ENCODE peak calls at places on chromosomes 16 and 17, in seven cellular contexts. One of them, this sample, is unnamed.

GRCh38 chr17:45729284-45729907 is 54.7 kb upstream of the CRHR1 start:
- DNase-seq in Right ventricle myocardium superior: no peak
- DNase-seq in non-pigmented ciliary epithelial cell: no peak
- DNase-seq in frontal cortex: no peak
- DNase-seq in naive thymus-derived CD8-positive, alpha-beta T cell: no peak
- DNase-seq in fibroblast of mammary gland: no peak
- DNase-seq in mesothelial cell of epicardium: no peak
- DNase-seq in this sample: peak

GRCh38 chr17:10135539-10136257 is 62.7 kb downstream of the GAS7 start:
- DNase-seq in naive thymus-derived CD8-positive, alpha-beta T cell: no peak
- DNase-seq in frontal cortex: no peak
- DNase-seq in Right ventricle myocardium superior: peak
- DNase-seq in non-pigmented ciliary epithelial cell: no peak
- DNase-seq in mesothelial cell of epicardium: no peak
- DNase-seq in fibroblast of mammary gland: peak
- DNase-seq in this sample: no peak

GRCh38 chr16:50591800-50592771 is 43.9 kb downstream of the NKD1 start:
- DNase-seq in non-pigmented ciliary epithelial cell: no peak
- DNase-seq in naive thymus-derived CD8-positive, alpha-beta T cell: no peak
- DNase-seq in Right ventricle myocardium superior: peak
- DNase-seq in frontal cortex: peak
- DNase-seq in fibroblast of mammary gland: no peak
- DNase-seq in mesothelial cell of epicardium: peak
- DNase-seq in this sample: no peak

GRCh38 chr16:88688013-88688778 is 1.9 kb upstream of the SNAI3 start:
- DNase-seq in Right ventricle myocardium superior: no peak
- DNase-seq in fibroblast of mammary gland: no peak
- DNase-seq in mesothelial cell of epicardium: no peak
- DNase-seq in naive thymus-derived CD8-positive, alpha-beta T cell: no peak
- DNase-seq in non-pigmented ciliary epithelial cell: no peak
- DNase-seq in frontal cortex: peak
- DNase-seq in this sample: no peak

GRCh38 chr17:27569257-27569722 is 61.7 kb upstream of the LGALS9 start:
- DNase-seq in Right ventricle myocardium superior: peak
- DNase-seq in mesothelial cell of epicardium: no peak
- DNase-seq in non-pigmented ciliary epithelial cell: no peak
- DNase-seq in frontal cortex: no peak
- DNase-seq in fibroblast of mammary gland: no peak
- DNase-seq in naive thymus-derived CD8-positive, alpha-beta T cell: peak
- DNase-seq in this sample: no peak

GRCh38 chr16:48583075-48584065 is 26.6 kb downstream of the N4BP1 start:
- DNase-seq in frontal cortex: no peak
- DNase-seq in Right ventricle myocardium superior: no peak
- DNase-seq in mesothelial cell of epicardium: no peak
- DNase-seq in fibroblast of mammary gland: peak
- DNase-seq in non-pigmented ciliary epithelial cell: no peak
- DNase-seq in naive thymus-derived CD8-positive, alpha-beta T cell: no peak
- DNase-seq in this sample: no peak

GRCh38 chr17:41404024-41404651 is 6.7 kb upstream of the KRT31 start:
- DNase-seq in non-pigmented ciliary epithelial cell: peak
- DNase-seq in mesothelial cell of epicardium: no peak
- DNase-seq in frontal cortex: no peak
- DNase-seq in naive thymus-derived CD8-positive, alpha-beta T cell: no peak
- DNase-seq in Right ventricle myocardium superior: no peak
- DNase-seq in fibroblast of mammary gland: peak
- DNase-seq in this sample: no peak

GRCh38 chr17:18981385-18981641 is 23.3 kb downstream of the FAM83G start:
- DNase-seq in non-pigmented ciliary epithelial cell: no peak
- DNase-seq in mesothelial cell of epicardium: no peak
- DNase-seq in fibroblast of mammary gland: no peak
- DNase-seq in naive thymus-derived CD8-positive, alpha-beta T cell: no peak
- DNase-seq in frontal cortex: no peak
- DNase-seq in Right ventricle myocardium superior: no peak
- DNase-seq in this sample: no peak

GRCh38 chr17:75615301-75615700 is 17.9 kb upstream of the SMIM5 start:
- DNase-seq in fibroblast of mammary gland: no peak
- DNase-seq in frontal cortex: no peak
- DNase-seq in non-pigmented ciliary epithelial cell: no peak
- DNase-seq in Right ventricle myocardium superior: no peak
- DNase-seq in naive thymus-derived CD8-positive, alpha-beta T cell: no peak
- DNase-seq in mesothelial cell of epicardium: no peak
- DNase-seq in this sample: no peak

GRCh38 chr17:82948081-82948511 is 108.3 kb upstream of the ZNF750 start:
- DNase-seq in Right ventricle myocardium superior: peak
- DNase-seq in mesothelial cell of epicardium: no peak
- DNase-seq in non-pigmented ciliary epithelial cell: no peak
- DNase-seq in naive thymus-derived CD8-positive, alpha-beta T cell: no peak
- DNase-seq in fibroblast of mammary gland: no peak
- DNase-seq in frontal cortex: no peak
- DNase-seq in this sample: no peak

GRCh38 chr17:80895366-80895765 is 96.3 kb upstream of the CHMP6 start:
- DNase-seq in fibroblast of mammary gland: no peak
- DNase-seq in frontal cortex: no peak
- DNase-seq in mesothelial cell of epicardium: no peak
- DNase-seq in non-pigmented ciliary epithelial cell: no peak
- DNase-seq in naive thymus-derived CD8-positive, alpha-beta T cell: no peak
- DNase-seq in Right ventricle myocardium superior: no peak
- DNase-seq in this sample: no peak

GRCh38 chr17:13498184-13498583 is 103.5 kb downstream of the HS3ST3A1 start:
- DNase-seq in non-pigmented ciliary epithelial cell: no peak
- DNase-seq in mesothelial cell of epicardium: no peak
- DNase-seq in Right ventricle myocardium superior: no peak
- DNase-seq in frontal cortex: no peak
- DNase-seq in fibroblast of mammary gland: no peak
- DNase-seq in naive thymus-derived CD8-positive, alpha-beta T cell: no peak
- DNase-seq in this sample: no peak

GRCh38 chr17:6797718-6798351 is 21.8 kb downstream of the FBXO39 start:
- DNase-seq in fibroblast of mammary gland: peak
- DNase-seq in mesothelial cell of epicardium: no peak
- DNase-seq in naive thymus-derived CD8-positive, alpha-beta T cell: no peak
- DNase-seq in non-pigmented ciliary epithelial cell: no peak
- DNase-seq in frontal cortex: no peak
- DNase-seq in Right ventricle myocardium superior: no peak
- DNase-seq in this sample: no peak

GRCh38 chr17:46125831-46126230 is 67.4 kb downstream of the KANSL1 start:
- DNase-seq in mesothelial cell of epicardium: no peak
- DNase-seq in Right ventricle myocardium superior: no peak
- DNase-seq in naive thymus-derived CD8-positive, alpha-beta T cell: no peak
- DNase-seq in fibroblast of mammary gland: no peak
- DNase-seq in frontal cortex: no peak
- DNase-seq in non-pigmented ciliary epithelial cell: peak
- DNase-seq in this sample: no peak